ENCODE peak calls at places on chromosomes 4 and X, in eight cellular contexts. U is stomach, K is GM12878, P is body of pancreas, Q is A549, N is right lobe of liver, H is adrenal gland, E is ovary. L is an unnamed sample.
A peak's percentile ranks its signal among the peaks of the same experiment; 100 is the strongest.

GRCh38 chr4:128524311-128524710 is 236.7 kb upstream of the PGRMC2 start:
- DNase-seq in U (peak; percentile 64), K (no peak), N (no peak), E (no peak), H (peak; percentile 55), Q (peak; percentile 88), P (peak; percentile 8), L (peak; percentile 77)

GRCh38 chr4:185559913-185560281 is 24.6 kb upstream of the PDLIM3 start:
- DNase-seq in P (peak; percentile 66), Q (peak; percentile 78), U (peak; percentile 47), E (no peak), N (no peak), H (no peak), K (no peak), L (peak; percentile 88)

GRCh38 chrX:94752434-94753169 is 1078.6 kb downstream of the FAM133A start:
- DNase-seq in H (no peak), U (no peak), P (no peak), Q (no peak), E (no peak), N (no peak), K (no peak), L (no peak)

GRCh38 chr4:180380733-180381132 is 1862.5 kb upstream of the TENM3 start:
- DNase-seq in N (no peak), H (no peak), P (no peak), K (no peak), U (no peak), E (no peak), Q (peak; percentile 18), L (no peak)

GRCh38 chr4:145770124-145770523 is 90.2 kb downstream of the C4orf51 start:
- DNase-seq in K (no peak), U (no peak), H (no peak), N (no peak), Q (no peak), E (no peak), P (no peak), L (no peak)

GRCh38 chr4:54959656-54960055 is 165.7 kb downstream of the KDR start:
- DNase-seq in Q (no peak), E (no peak), U (no peak), H (no peak), N (no peak), K (no peak), P (no peak), L (no peak)

GRCh38 chr4:165874072-165874798 is 1.2 kb downstream of the TLL1 start:
- DNase-seq in E (no peak), K (no peak), Q (no peak), H (no peak), U (no peak), N (no peak), P (no peak), L (no peak)

GRCh38 chr4:85113706-85114105 is 147.2 kb upstream of the WDFY3 start:
- DNase-seq in U (no peak), N (no peak), Q (no peak), E (no peak), P (no peak), K (no peak), H (no peak), L (no peak)

GRCh38 chr4:184250795-184251679 is 33.4 kb upstream of the ENPP6 start:
- DNase-seq in P (no peak), U (no peak), K (no peak), Q (peak; percentile 58), N (no peak), E (no peak), H (no peak), L (no peak)

GRCh38 chrX:68878977-68879376 is 50.2 kb downstream of the EFNB1 start:
- DNase-seq in E (no peak), K (no peak), U (no peak), Q (no peak), H (no peak), P (no peak), N (no peak), L (no peak)

GRCh38 chr4:55385201-55385649 is 10.5 kb upstream of the TMEM165 start:
- DNase-seq in U (no peak), H (no peak), P (no peak), E (no peak), N (no peak), K (no peak), Q (no peak), L (no peak)

GRCh38 chr4:82753725-82754410 is 44.7 kb downstream of the SCD5 start:
- DNase-seq in U (no peak), P (peak; percentile 21), Q (no peak), H (peak; percentile 52), K (no peak), E (peak; percentile 56), N (no peak), L (peak; percentile 37)

GRCh38 chr4:153950100-153950979 is 161.5 kb upstream of the SFRP2 start:
- DNase-seq in P (peak; percentile 30), U (no peak), E (no peak), Q (no peak), N (no peak), K (no peak), H (no peak), L (no peak)

GRCh38 chr4:4666693-4667642 is 125.1 kb upstream of the STX18 start:
- DNase-seq in N (no peak), Q (no peak), U (no peak), E (peak; percentile 77), P (no peak), K (no peak), H (no peak), L (no peak)

GRCh38 chr4:176563591-176563990 is 229.1 kb downstream of the VEGFC start:
- DNase-seq in P (no peak), Q (peak; percentile 80), N (no peak), U (no peak), K (no peak), H (no peak), E (no peak), L (no peak)

GRCh38 chrX:102765794-102766193 is 45.3 kb downstream of the GPRASP3 start:
- DNase-seq in P (peak; percentile 3), E (no peak), U (no peak), Q (peak; percentile 2), K (no peak), N (no peak), H (peak; percentile 37), L (no peak)

GRCh38 chr4:111066001-111066400 is 443.1 kb upstream of the PITX2 start:
- DNase-seq in K (no peak), N (no peak), Q (no peak), U (no peak), H (no peak), P (no peak), E (no peak), L (no peak)

GRCh38 chrX:82218361-82218760 is 1016.5 kb downstream of the SH3BGRL start:
- DNase-seq in K (peak; percentile 1), H (no peak), N (no peak), E (no peak), Q (peak; percentile 39), P (no peak), U (no peak), L (no peak)

GRCh38 chr4:11701978-11702377 is 273.3 kb upstream of the HS3ST1 start:
- DNase-seq in K (no peak), Q (no peak), H (no peak), E (no peak), U (no peak), N (no peak), P (no peak), L (no peak)
- H3K4me1 ChIP-seq in K (no peaks in the 10 kb centered on the region), Q (peaks cover 3% of the 10 kb centered on the region), H (peaks cover 7% of the 10 kb centered on the region), E (no peaks in the 10 kb centered on the region), U (peaks cover 10% of the 10 kb centered on the region), N (no peaks in the 10 kb centered on the region), P (no peaks in the 10 kb centered on the region), L (no peaks in the 10 kb centered on the region)

DNA sequence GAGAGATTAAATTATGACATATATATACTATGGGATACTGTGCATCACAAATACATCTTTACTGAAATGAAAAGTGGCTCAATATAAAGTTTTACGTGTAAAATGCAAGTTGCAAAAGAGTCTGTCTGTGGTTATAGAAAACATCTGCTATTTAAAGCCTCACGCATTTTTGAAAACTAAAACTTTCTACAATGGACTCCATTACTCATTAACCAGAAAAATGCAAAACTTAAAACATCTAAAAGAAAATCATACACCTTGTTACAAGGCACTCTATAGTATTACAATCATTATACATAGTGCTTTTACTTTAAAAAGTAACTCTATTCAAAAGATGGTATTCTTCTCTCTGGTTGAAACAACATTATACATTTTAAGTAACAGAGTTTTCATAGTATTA is 755.6 kb downstream of the DMD start:
- DNase-seq in Q (no peak), U (no peak), P (no peak), E (no peak), H (no peak), N (no peak), K (no peak), L (no peak)
- TF ChIP-seq POLR2A in Q (no peak), U (no peak), P (no peak), E (no peak), H (no peak), N (no peak), K (no peak), L (no peak)

GRCh38 chrX:39922926-39923325 is 174.8 kb downstream of the BCOR start:
- DNase-seq in E (no peak), U (no peak), H (no peak), Q (no peak), N (no peak), K (no peak), P (no peak), L (no peak)

GRCh38 chrX:39931554-39932282 is 166.0 kb downstream of the BCOR start:
- DNase-seq in H (no peak), P (no peak), E (no peak), Q (no peak), N (no peak), U (no peak), K (no peak), L (no peak)

GRCh38 chrX:39927380-39927779 is 170.4 kb downstream of the BCOR start:
- DNase-seq in K (no peak), U (no peak), Q (no peak), E (no peak), N (no peak), H (no peak), P (no peak), L (no peak)

GRCh38 chrX:39930777-39931553 is 166.8 kb downstream of the BCOR start:
- DNase-seq in H (no peak), K (no peak), Q (no peak), U (no peak), P (no peak), E (no peak), N (no peak), L (no peak)

DNA sequence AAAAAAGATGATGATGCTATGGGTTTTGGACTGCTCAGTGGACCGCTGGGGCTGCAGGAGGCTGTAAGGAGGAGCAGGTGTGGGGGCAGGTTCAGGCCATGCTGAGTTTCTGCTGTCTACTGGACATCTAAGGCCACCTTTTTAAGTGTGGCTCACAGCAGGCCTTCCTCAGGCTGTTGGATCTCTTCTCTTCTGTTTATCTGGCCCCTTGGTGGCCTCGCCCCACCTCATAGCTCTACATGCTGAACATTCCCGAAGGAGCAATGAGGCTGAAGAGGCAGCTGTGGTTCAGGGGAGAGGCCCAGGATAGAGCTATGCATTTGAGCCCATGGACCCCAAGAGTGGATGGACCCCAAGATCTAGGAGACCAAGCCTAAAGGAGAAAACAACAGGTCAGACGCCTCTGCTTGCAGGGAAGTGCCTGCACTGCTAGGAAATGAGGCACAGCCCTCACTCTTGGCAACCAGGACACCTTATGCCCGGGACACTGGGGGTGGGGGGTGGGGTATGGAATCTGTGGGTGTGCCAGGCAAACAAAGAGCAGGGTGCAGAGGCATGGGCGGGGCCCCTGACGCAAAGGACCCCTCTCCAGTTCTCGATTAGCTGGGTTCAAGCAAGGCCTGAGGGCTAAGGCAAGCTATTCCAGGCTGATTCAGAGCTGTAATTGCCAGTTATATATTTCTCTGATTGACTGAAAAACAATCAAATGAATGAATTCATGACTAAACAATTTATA is 168.9 kb downstream of the BCOR start:
- DNase-seq in K (no peak), N (no peak), H (no peak), Q (peak; percentile 88), E (no peak), U (no peak), P (no peak), L (no peak)
- H3K4me1 ChIP-seq in K (peaks cover 4% of the 10 kb centered on the region), N (no peaks in the 10 kb centered on the region), H (no peaks in the 10 kb centered on the region), Q (peaks cover 35% of the 10 kb centered on the region), E (no peaks in the 10 kb centered on the region), U (no peaks in the 10 kb centered on the region), P (no peaks in the 10 kb centered on the region), L (no peaks in the 10 kb centered on the region)

GRCh38 chr4:152679414-152680281 is at the start of gene TMEM154:
- DNase-seq in H (peak; percentile 38), N (peak; percentile 65), P (peak; percentile 45), Q (peak; percentile 1), K (no peak), E (peak; percentile 58), U (peak; percentile 67), L (peak; percentile 47)
- TF ChIP-seq POLR2A in H (no peak), N (peak; percentile 62), P (no peak), Q (no peak), K (peak; percentile 95), E (no peak), U (no peak), L (no peak)